ENCODE peak calls at places on chromosome 18, in seven cellular contexts. I is GDM1; B is Jurkat, Clone E6-1; N is mucosa of descending colon; Q is effector CD4-positive, alpha-beta T cell; T is stimulated activated CD4-positive, alpha-beta T cell treated with anti-CD3 and anti-CD28 coated beads, Interleukin-1b, Interleukin-23, amount 100 ng/mL, for 4 hours; Y is fibroblast of pulmonary artery. V is an unnamed sample.
A peak's percentile ranks its signal among the peaks of the same experiment; 100 is the strongest.

GRCh38 chr18:69599377-69599776 is 198.7 kb downstream of the DOK6 start:
- DNase-seq in B (no peak), N (no peak), Y (no peak), T (no peak), Q (no peak), I (no peak), V (no peak)

GRCh38 chr18:32378705-32379104 is 92.0 kb downstream of the GAREM1 start:
- DNase-seq in B (no peak), T (no peak), I (no peak), Y (peak; percentile 80), N (no peak), Q (no peak), V (peak; percentile 66)

GRCh38 chr18:53991805-53992204 is 232.7 kb downstream of the MBD2 start:
- DNase-seq in I (no peak), T (no peak), Y (peak; percentile 24), B (no peak), Q (no peak), N (no peak), V (no peak)

GRCh38 chr18:48607049-48607984 is 68.5 kb downstream of the CTIF start:
- DNase-seq in Y (peak; percentile 88), I (no peak), Q (no peak), T (no peak), B (no peak), N (no peak), V (peak; percentile 89)

GRCh38 chr18:33720133-33720532 is 142.1 kb downstream of the ASXL3 start:
- DNase-seq in N (no peak), T (no peak), B (no peak), Q (no peak), Y (peak; percentile 52), I (no peak), V (peak; percentile 14)

GRCh38 chr18:36330435-36331049 is 33.0 kb downstream of the FHOD3 start:
- DNase-seq in Y (no peak), Q (no peak), T (no peak), B (no peak), I (no peak), N (no peak), V (peak; percentile 25)

GRCh38 chr18:8930990-8931648 is 171.4 kb upstream of the NDUFV2 start:
- DNase-seq in T (no peak), N (no peak), Q (no peak), Y (no peak), I (no peak), B (no peak), V (no peak)

GRCh38 chr18:61882296-61883004 is 10.4 kb downstream of the RNF152 start:
- DNase-seq in N (no peak), Q (no peak), T (no peak), I (no peak), Y (no peak), B (no peak), V (no peak)

GRCh38 chr18:55236150-55236931 is 277.1 kb upstream of the CCDC68 start:
- DNase-seq in N (no peak), Y (peak; percentile 65), I (no peak), Q (no peak), B (no peak), T (no peak), V (no peak)

GRCh38 chr18:44620821-44621220 is 59.9 kb upstream of the SETBP1 start:
- DNase-seq in B (no peak), T (no peak), Q (no peak), N (no peak), I (no peak), Y (no peak), V (no peak)

GRCh38 chr18:66534110-66534509 is 69.8 kb downstream of the CDH19 start:
- DNase-seq in I (no peak), N (no peak), T (no peak), Y (no peak), Q (no peak), B (no peak), V (no peak)

GRCh38 chr18:47930086-47930843 is at the start of gene SMAD2:
- DNase-seq in I (peak; percentile 78), N (peak; percentile 91), Y (peak; percentile 82), Q (peak; percentile 64), T (peak; percentile 76), B (peak; percentile 72), V (peak; percentile 74)

GRCh38 chr18:37671119-37671518 is 105.5 kb upstream of the CELF4 start:
- DNase-seq in N (no peak), Q (no peak), B (no peak), Y (no peak), T (no peak), I (no peak), V (no peak)

GRCh38 chr18:74534150-74534969 is at the start of gene CNDP1:
- DNase-seq in Q (no peak), Y (no peak), N (peak; percentile 12), T (no peak), I (no peak), B (no peak), V (no peak)